ENCODE peak calls at places on chromosomes 13 and 19, in six cellular contexts. E is activated T-helper 1 cell treated with Interleukin-2 at 50 U/mL for 16 hours, U is GM12865, A is esophagus squamous epithelium, L is NCI-H69, V is retinal pigment epithelial cell. R is an unnamed sample.

GRCh38 chr19:16830679-16831078 is 1.5 kb downstream of the SIN3B start:
- DNase-seq in E (no peak), U (no peak), L (no peak), A (no peak), V (no peak), R (no peak)

GRCh38 chr13:113670541-113670940 is 3.5 kb downstream of the GRK1 start:
- DNase-seq in A (no peak), L (no peak), V (no peak), U (no peak), E (no peak), R (no peak)

GRCh38 chr19:45499196-45500180 is 1.2 kb downstream of the PPM1N start:
- DNase-seq in A (no peak), L (peak), U (peak), V (no peak), E (no peak), R (no peak)

GRCh38 chr13:46728777-46729176 is 68.2 kb downstream of the ESD start:
- DNase-seq in U (peak), L (peak), A (no peak), V (no peak), E (no peak), R (no peak)

GRCh38 chr19:14943601-14944000 is 2.3 kb downstream of the OR7C2 start:
- DNase-seq in V (no peak), E (no peak), U (no peak), L (no peak), A (no peak), R (no peak)

GRCh38 chr19:48578891-48579290 is 26.9 kb downstream of the SULT2B1 start:
- DNase-seq in U (no peak), E (no peak), V (no peak), L (no peak), A (no peak), R (no peak)

GRCh38 chr13:25881946-25882574 is 169.8 kb downstream of the SHISA2 start:
- DNase-seq in V (peak), L (peak), U (no peak), E (no peak), A (no peak), R (no peak)

GRCh38 chr13:33953203-33953602 is 135.3 kb downstream of the RFC3 start:
- DNase-seq in U (no peak), A (no peak), E (no peak), V (no peak), L (no peak), R (no peak)

GRCh38 chr19:8085606-8086464 is 33.3 kb downstream of the CCL25 start:
- DNase-seq in L (peak), V (no peak), A (no peak), U (no peak), E (no peak), R (no peak)

GRCh38 chr19:10718205-10719196 is 622 bp downstream of the DNM2 start:
- DNase-seq in V (no peak), A (no peak), L (peak), E (peak), U (peak), R (no peak)

GRCh38 chr13:39515231-39515630 is 87.8 kb downstream of the LHFPL6 start:
- DNase-seq in U (no peak), V (no peak), E (no peak), A (no peak), L (peak), R (no peak)

GRCh38 chr19:14733574-14733973 is 43.7 kb downstream of the ZNF333 start:
- DNase-seq in E (no peak), A (no peak), L (no peak), V (no peak), U (no peak), R (no peak)

GRCh38 chr19:2611483-2612464 is 90.7 kb downstream of the GNG7 start:
- DNase-seq in L (no peak), U (no peak), E (no peak), V (no peak), A (no peak), R (no peak)

GRCh38 chr19:19461306-19461670 is 54.1 kb downstream of the TSSK6 start:
- DNase-seq in A (no peak), V (no peak), L (no peak), E (no peak), U (no peak), R (no peak)

GRCh38 chr19:5006201-5006600 is 37.3 kb downstream of the KDM4B start:
- DNase-seq in A (no peak), E (no peak), L (no peak), V (no peak), U (no peak), R (no peak)